ENCODE peak calls at places on chromosomes 12 and 14, in eight cellular contexts. B, M, F, E, I, J, V and H are unnamed samples.

GRCh38 chr12:67991158-67991557 is 1.9 kb downstream of the IFNG-AS1 start:
- DNase-seq in B (no peak), M (no peak), F (no peak), E (peak; percentile 48), I (no peak), J (no peak), V (no peak), H (no peak)

GRCh38 chr14:61280526-61281185 is 482 bp downstream of the TMEM30B start:
- DNase-seq in B (no peak), M (no peak), F (peak; percentile 89), E (peak; percentile 68), I (peak; percentile 64), J (no peak), V (peak; percentile 68), H (peak; percentile 90)

GRCh38 chr12:52259850-52260249 is 14.6 kb upstream of the KRT86 start:
- DNase-seq in B (no peak), M (peak; percentile 44), F (peak; percentile 25), E (no peak), I (no peak), J (no peak), V (no peak), H (peak; percentile 23)

GRCh38 chr14:26281280-26281998 is 316.4 kb downstream of the NOVA1 start:
- DNase-seq in B (no peak), M (no peak), F (no peak), E (no peak), I (peak; percentile 86), J (peak; percentile 13), V (peak; percentile 5), H (no peak)

GRCh38 chr12:124053855-124054254 is 80.8 kb downstream of the ZNF664 start:
- DNase-seq in B (no peak), M (no peak), F (no peak), E (no peak), I (peak; percentile 71), J (peak; percentile 87), V (peak; percentile 44), H (no peak)

GRCh38 chr12:5395443-5396401 is 36.2 kb upstream of the NTF3 start:
- DNase-seq in B (no peak), M (no peak), F (no peak), E (no peak), I (no peak), J (no peak), V (no peak), H (peak; percentile 68)

GRCh38 chr14:76201162-76201561 is 49.4 kb downstream of the GPATCH2L start:
- DNase-seq in B (no peak), M (no peak), F (no peak), E (no peak), I (peak; percentile 88), J (no peak), V (peak; percentile 51), H (no peak)

GRCh38 chr14:95233702-95234241 is 76.4 kb upstream of the DICER1 start:
- DNase-seq in B (peak; percentile 80), M (no peak), F (no peak), E (no peak), I (no peak), J (peak; percentile 56), V (no peak), H (peak; percentile 88)

GRCh38 chr12:79557690-79558315 is 133.0 kb downstream of the PAWR start:
- DNase-seq in B (no peak), M (no peak), F (no peak), E (no peak), I (peak; percentile 8), J (no peak), V (no peak), H (no peak)

GRCh38 chr14:105473033-105473676 is 1.5 kb upstream of the CRIP2 start:
- DNase-seq in B (no peak), M (no peak), F (no peak), E (no peak), I (no peak), J (no peak), V (no peak), H (peak; percentile 92)

GRCh38 chr14:53380508-53381225 is 227.5 kb upstream of the DDHD1 start:
- DNase-seq in B (no peak), M (no peak), F (no peak), E (no peak), I (no peak), J (no peak), V (no peak), H (no peak)

GRCh38 chr12:106118-106561 is 39.6 kb downstream of the IQSEC3 start:
- DNase-seq in B (peak; percentile 88), M (no peak), F (peak; percentile 40), E (no peak), I (peak; percentile 7), J (no peak), V (peak; percentile 12), H (no peak)

GRCh38 chr12:124006582-124007170 is 33.7 kb downstream of the ZNF664 start:
- DNase-seq in B (peak; percentile 27), M (no peak), F (no peak), E (peak; percentile 16), I (no peak), J (no peak), V (no peak), H (no peak)

GRCh38 chr14:68018598-68018997 is 199.0 kb downstream of the RAD51B start:
- DNase-seq in B (no peak), M (no peak), F (no peak), E (no peak), I (peak; percentile 19), J (no peak), V (no peak), H (no peak)

GRCh38 chr14:93045965-93046695 is 69.6 kb downstream of the ITPK1 start:
- DNase-seq in B (no peak), M (no peak), F (no peak), E (no peak), I (peak; percentile 78), J (no peak), V (no peak), H (no peak)

GRCh38 chr12:6929806-6930452 is 2.2 kb downstream of the ATN1 start:
- DNase-seq in B (no peak), M (no peak), F (no peak), E (no peak), I (no peak), J (no peak), V (no peak), H (peak; percentile 39)